ENCODE peak calls at places on chromosomes 13 and 19, in seven cellular contexts. Q is testis; A is tibial nerve; H is heart right ventricle; B is BE2C; N is transverse colon; S is CD8-positive, alpha-beta T cell. K is an unnamed sample.

GRCh38 chr13:32538234-32538620 is 368 bp downstream of the N4BP2L2 start:
- DNase-seq in Q (no peak), A (no peak), H (peak; percentile 22), B (no peak), N (no peak), S (no peak), K (no peak)

GRCh38 chr13:74136089-74136658 is 2.0 kb upstream of the KLF12 start:
- DNase-seq in Q (peak; percentile 25), A (no peak), H (peak; percentile 41), B (peak; percentile 28), N (peak; percentile 31), S (no peak), K (peak; percentile 56)

GRCh38 chr19:28168557-28168956 is 1044.4 kb downstream of the UQCRFS1 start:
- DNase-seq in Q (no peak), A (no peak), H (no peak), B (no peak), N (no peak), S (no peak), K (no peak)

GRCh38 chr13:97165527-97166425 is 56.4 kb upstream of the MBNL2 start:
- DNase-seq in Q (peak; percentile 50), A (no peak), H (no peak), B (no peak), N (no peak), S (no peak), K (no peak)

GRCh38 chr13:25654332-25654731 is 282.6 kb downstream of the ATP8A2 start:
- DNase-seq in Q (no peak), A (no peak), H (no peak), B (no peak), N (no peak), S (no peak), K (no peak)

GRCh38 chr19:50669319-50670101 is 20.3 kb downstream of the C19orf81 start:
- DNase-seq in Q (peak; percentile 62), A (no peak), H (no peak), B (peak; percentile 61), N (peak; percentile 21), S (peak; percentile 26), K (no peak)

GRCh38 chr13:94660695-94661324 is 51.5 kb downstream of the SOX21 start:
- DNase-seq in Q (no peak), A (no peak), H (no peak), B (no peak), N (no peak), S (no peak), K (no peak)

GRCh38 chr13:61838568-61838967 is 422.9 kb upstream of the PCDH20 start:
- DNase-seq in Q (no peak), A (no peak), H (no peak), B (no peak), N (no peak), S (no peak), K (no peak)

GRCh38 chr13:94537740-94538630 is 58.0 kb downstream of the TGDS start:
- DNase-seq in Q (no peak), A (no peak), H (no peak), B (no peak), N (no peak), S (no peak), K (no peak)

GRCh38 chr13:52033039-52033438 is 8.5 kb downstream of the UTP14C start:
- DNase-seq in Q (no peak), A (no peak), H (no peak), B (no peak), N (no peak), S (no peak), K (no peak)

GRCh38 chr13:59625121-59625520 is 538.6 kb downstream of the DIAPH3 start:
- DNase-seq in Q (no peak), A (no peak), H (no peak), B (no peak), N (no peak), S (no peak), K (no peak)

GRCh38 chr13:112795277-112795676 is 105.4 kb downstream of the ATP11A start:
- DNase-seq in Q (no peak), A (no peak), H (no peak), B (no peak), N (no peak), S (no peak), K (no peak)

GRCh38 chr19:50167314-50167721 is 4.2 kb upstream of the IZUMO2 start:
- DNase-seq in Q (no peak), A (no peak), H (no peak), B (peak; percentile 30), N (peak; percentile 67), S (no peak), K (no peak)

GRCh38 chr19:1074512-1075283 is 7.7 kb downstream of the ARHGAP45 start:
- DNase-seq in Q (peak; percentile 71), A (peak; percentile 70), H (peak; percentile 85), B (peak; percentile 95), N (peak; percentile 94), S (peak; percentile 94), K (peak; percentile 94)

GRCh38 chr19:40523322-40524047 is 53.2 kb upstream of the SHKBP1 start:
- DNase-seq in Q (peak; percentile 81), A (no peak), H (peak; percentile 35), B (peak; percentile 88), N (peak; percentile 88), S (no peak), K (peak; percentile 31)

GRCh38 chr13:111629933-111630332 is 309.5 kb downstream of the TEX29 start:
- DNase-seq in Q (no peak), A (no peak), H (no peak), B (no peak), N (no peak), S (no peak), K (no peak)

GRCh38 chr19:18607222-18608101 is 863 bp upstream of the CRLF1 start:
- DNase-seq in Q (no peak), A (no peak), H (no peak), B (no peak), N (no peak), S (no peak), K (no peak)
- H3K27me3 ChIP-seq in Q (no peaks in the 10 kb centered on the region), A (peaks cover 4% of the 10 kb centered on the region), H (peaks cover 48% of the 10 kb centered on the region), B (peaks cover 92% of the 10 kb centered on the region), N (peaks cover 96% of the 10 kb centered on the region), S (peaks cover 58% of the 10 kb centered on the region), K (peaks cover 65% of the 10 kb centered on the region)

DNA sequence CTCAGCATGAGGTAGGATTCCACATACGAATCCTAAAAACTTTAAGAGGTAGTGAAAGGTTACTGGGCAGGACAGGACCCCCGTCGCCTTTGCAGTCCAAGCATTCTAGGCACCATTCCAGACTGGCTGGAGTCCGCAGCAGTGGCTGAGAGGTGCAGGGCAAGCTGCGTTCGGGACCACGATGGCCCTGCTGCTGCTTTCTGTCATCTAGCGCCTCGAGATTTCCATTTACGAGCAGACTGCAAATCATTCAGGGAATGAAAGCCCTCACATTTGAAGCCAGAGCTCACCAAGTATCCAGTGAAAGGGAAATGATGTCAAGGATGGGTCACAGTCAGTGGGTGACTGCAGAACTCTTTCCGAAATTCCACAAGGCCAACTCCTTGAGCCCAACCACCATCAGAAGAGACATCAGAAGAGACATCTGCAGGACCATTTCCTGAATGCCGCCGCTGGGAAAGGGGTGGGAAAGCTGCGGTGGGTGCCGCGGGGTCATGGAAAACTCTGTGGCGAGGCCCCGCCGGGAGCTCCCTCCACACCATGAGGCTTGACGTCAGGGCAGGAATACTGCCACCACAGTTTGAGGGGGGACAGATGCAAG is 88.3 kb downstream of the COL4A1 start:
- DNase-seq in Q (no peak), A (no peak), H (no peak), B (no peak), N (no peak), S (no peak), K (no peak)
- H3K4me1 ChIP-seq in Q (peaks cover 18% of the 10 kb centered on the region), A (no peaks in the 10 kb centered on the region), H (peaks cover 8% of the 10 kb centered on the region), B (no peaks in the 10 kb centered on the region), N (peaks cover 40% of the 10 kb centered on the region), S (no peaks in the 10 kb centered on the region), K (no peaks in the 10 kb centered on the region)

GRCh38 chr13:78595819-78596700 is 7.3 kb downstream of the POU4F1 start:
- DNase-seq in Q (peak; percentile 61), A (no peak), H (peak; percentile 20), B (peak; percentile 43), N (no peak), S (no peak), K (no peak)
- H3K27me3 ChIP-seq in Q (peaks cover 8% of the 10 kb centered on the region), A (peaks cover 17% of the 10 kb centered on the region), H (peaks cover 53% of the 10 kb centered on the region), B (peaks cover 98% of the 10 kb centered on the region), N (peaks cover 100% of the 10 kb centered on the region), S (peaks cover 82% of the 10 kb centered on the region), K (peaks cover 90% of the 10 kb centered on the region)

GRCh38 chr13:43266953-43267615 is 243.7 kb downstream of the DNAJC15 start:
- DNase-seq in Q (no peak), A (no peak), H (no peak), B (no peak), N (no peak), S (no peak), K (no peak)
- H3K4me1 ChIP-seq in Q (no peaks in the 10 kb centered on the region), A (no peaks in the 10 kb centered on the region), H (no peaks in the 10 kb centered on the region), B (no peaks in the 10 kb centered on the region), N (peaks cover 13% of the 10 kb centered on the region), S (no peaks in the 10 kb centered on the region), K (no peaks in the 10 kb centered on the region)

GRCh38 chr19:48393196-48393558 is 291 bp upstream of the GRIN2D start:
- DNase-seq in Q (no peak), A (no peak), H (no peak), B (no peak), N (no peak), S (no peak), K (no peak)
- H3K27me3 ChIP-seq in Q (no peaks in the 10 kb centered on the region), A (peaks cover 2% of the 10 kb centered on the region), H (peaks cover 25% of the 10 kb centered on the region), B (peaks cover 35% of the 10 kb centered on the region), N (peaks cover 60% of the 10 kb centered on the region), S (peaks cover 24% of the 10 kb centered on the region), K (peaks cover 23% of the 10 kb centered on the region)

DNA sequence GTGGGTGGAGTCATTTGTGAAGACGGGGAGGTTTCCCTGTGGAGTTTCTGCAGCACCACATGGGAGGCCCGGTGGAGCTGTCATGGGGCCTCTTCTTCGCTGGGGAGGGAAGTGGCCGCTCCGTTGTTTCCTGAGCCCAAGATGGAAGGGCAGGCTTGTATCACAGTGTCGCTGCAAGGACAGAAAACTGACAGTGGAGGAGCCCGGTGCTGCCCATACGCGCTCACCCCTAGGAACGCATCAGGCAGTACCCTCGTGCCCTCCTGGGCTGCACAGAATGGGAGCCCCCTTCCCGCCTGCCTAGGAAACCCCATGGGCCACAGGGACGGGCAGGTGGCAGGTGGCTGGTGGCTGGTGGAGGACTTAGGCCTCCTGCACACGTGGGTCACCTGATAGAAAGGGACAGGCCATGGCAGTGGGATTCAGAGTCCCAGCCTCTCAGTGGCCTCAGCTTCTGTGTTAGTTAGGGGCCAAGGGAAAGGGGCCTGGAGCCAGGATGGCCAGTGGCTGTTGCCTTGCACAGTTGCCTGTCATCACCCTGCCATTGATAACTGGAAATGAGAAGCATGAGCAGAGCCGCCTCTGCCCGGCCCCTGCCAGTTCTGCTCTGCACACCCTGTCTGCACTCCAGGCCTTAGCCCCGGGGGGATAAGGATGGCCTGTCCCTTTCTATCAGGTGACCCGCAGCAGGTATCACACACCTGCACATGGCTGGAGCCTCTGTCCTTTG is 7.6 kb downstream of the COL4A2 start:
- DNase-seq in Q (no peak), A (no peak), H (peak; percentile 62), B (no peak), N (no peak), S (no peak), K (no peak)
- H3K4me1 ChIP-seq in Q (no peaks in the 10 kb centered on the region), A (no peaks in the 10 kb centered on the region), H (peaks cover 48% of the 10 kb centered on the region), B (no peaks in the 10 kb centered on the region), N (peaks cover 47% of the 10 kb centered on the region), S (no peaks in the 10 kb centered on the region), K (no peaks in the 10 kb centered on the region)

K was measured in CD4-positive, alpha-beta memory T cell.